ENCODE peak calls at places on chromosomes 1 and 21, in six cellular contexts. R is neural crest cell, V is psoas muscle, N is GM20000, O is HS-5, T is AG09319. Q is an unnamed sample.
A peak's percentile ranks its signal among the peaks of the same experiment; 100 is the strongest.

GRCh38 chr1:89942825-89943658 is 51.9 kb upstream of the ZNF326 start:
- DNase-seq in R (no peak), V (no peak), N (no peak), O (peak; percentile 41), T (no peak), Q (no peak)

GRCh38 chr1:216847385-216848036 is 124.3 kb upstream of the ESRRG start:
- DNase-seq in R (no peak), V (no peak), N (no peak), O (peak; percentile 19), T (no peak), Q (no peak)

GRCh38 chr1:51733793-51734522 is 117.1 kb downstream of the OSBPL9 start:
- DNase-seq in R (no peak), V (no peak), N (no peak), O (no peak), T (no peak), Q (no peak)

GRCh38 chr1:38527373-38527966 is 332.1 kb downstream of the RRAGC start:
- DNase-seq in R (no peak), V (no peak), N (peak; percentile 85), O (no peak), T (no peak), Q (no peak)

GRCh38 chr1:245177071-245177900 is 22.5 kb downstream of the KIF26B start:
- DNase-seq in R (no peak), V (no peak), N (no peak), O (no peak), T (no peak), Q (no peak)

GRCh38 chr1:84174051-84174556 is 30.0 kb downstream of the PRKACB start:
- DNase-seq in R (no peak), V (no peak), N (no peak), O (peak; percentile 49), T (no peak), Q (peak; percentile 36)

GRCh38 chr1:212819704-212820103 is 27.7 kb downstream of the SPATA45 start:
- DNase-seq in R (no peak), V (no peak), N (peak; percentile 52), O (no peak), T (no peak), Q (no peak)

GRCh38 chr1:152479792-152480595 is 30.6 kb upstream of the LCE5A start:
- DNase-seq in R (no peak), V (no peak), N (peak; percentile 49), O (no peak), T (no peak), Q (no peak)

GRCh38 chr21:42527489-42528158 is 14.0 kb downstream of the SLC37A1 start:
- DNase-seq in R (no peak), V (no peak), N (peak; percentile 64), O (no peak), T (no peak), Q (no peak)

GRCh38 chr1:219432966-219433365 is 179.9 kb downstream of the ZC3H11B start:
- DNase-seq in R (no peak), V (no peak), N (no peak), O (no peak), T (no peak), Q (no peak)

GRCh38 chr1:23029337-23029736 is 10.1 kb downstream of the KDM1A start:
- DNase-seq in R (no peak), V (no peak), N (peak; percentile 24), O (no peak), T (no peak), Q (no peak)

GRCh38 chr1:84073266-84073665 is 70.8 kb upstream of the PRKACB start:
- DNase-seq in R (no peak), V (no peak), N (no peak), O (peak; percentile 56), T (no peak), Q (no peak)

GRCh38 chr1:56644064-56644940 is 812 bp upstream of the PRKAA2 start:
- DNase-seq in R (no peak), V (no peak), N (no peak), O (no peak), T (no peak), Q (no peak)

GRCh38 chr1:149995927-149996326 is 14.6 kb downstream of the OTUD7B start:
- DNase-seq in R (no peak), V (no peak), N (no peak), O (peak; percentile 44), T (no peak), Q (no peak)

GRCh38 chr1:228267962-228268890 is 60.4 kb downstream of the OBSCN start:
- DNase-seq in R (no peak), V (no peak), N (no peak), O (no peak), T (no peak), Q (no peak)

Q was measured in HS-27A.